ENCODE peak calls at places on chromosomes 13 and 19, in seven cellular contexts. I, X, N, E, P, G and Q are unnamed samples.

GRCh38 chr13:68851026-68851425 is 1256.6 kb upstream of the ATXN8OS start:
- DNase-seq in I (no peak), X (no peak), N (no peak), E (peak; percentile 59), P (no peak), G (peak; percentile 49), Q (no peak)

GRCh38 chr13:103275079-103275478 is 208.9 kb upstream of the SLC10A2 start:
- DNase-seq in I (no peak), X (no peak), N (no peak), E (no peak), P (no peak), G (no peak), Q (no peak)

GRCh38 chr13:21673592-21674270 is 2.9 kb downstream of the FGF9 start:
- DNase-seq in I (no peak), X (no peak), N (no peak), E (peak; percentile 41), P (peak; percentile 63), G (no peak), Q (no peak)

GRCh38 chr19:47362321-47362720 is 13.2 kb downstream of the DHX34 start:
- DNase-seq in I (no peak), X (no peak), N (no peak), E (no peak), P (no peak), G (no peak), Q (no peak)

GRCh38 chr19:49461656-49462055 is 8.6 kb downstream of the ALDH16A1 start:
- DNase-seq in I (no peak), X (no peak), N (no peak), E (no peak), P (no peak), G (no peak), Q (no peak)

GRCh38 chr19:36125557-36125956 is 10.3 kb downstream of the TBCB start:
- DNase-seq in I (no peak), X (no peak), N (no peak), E (no peak), P (no peak), G (no peak), Q (no peak)

GRCh38 chr19:4043966-4044365 is 22.7 kb downstream of the ZBTB7A start:
- DNase-seq in I (no peak), X (no peak), N (no peak), E (no peak), P (no peak), G (no peak), Q (no peak)

GRCh38 chr13:109836629-109837607 is 50.5 kb upstream of the IRS2 start:
- DNase-seq in I (no peak), X (no peak), N (no peak), E (no peak), P (no peak), G (no peak), Q (no peak)

GRCh38 chr19:5891572-5891937 is 12.0 kb downstream of the NDUFA11 start:
- DNase-seq in I (no peak), X (no peak), N (no peak), E (no peak), P (no peak), G (no peak), Q (no peak)

GRCh38 chr19:50300051-50300450 is 29.1 kb downstream of the KCNC3 start:
- DNase-seq in I (no peak), X (no peak), N (no peak), E (no peak), P (no peak), G (no peak), Q (no peak)

GRCh38 chr13:55160911-55161310 is 1979.8 kb upstream of the PRR20A start:
- DNase-seq in I (no peak), X (no peak), N (no peak), E (no peak), P (no peak), G (no peak), Q (no peak)

GRCh38 chr13:53873558-53873957 is 844.9 kb downstream of the OLFM4 start:
- DNase-seq in I (no peak), X (no peak), N (no peak), E (no peak), P (no peak), G (no peak), Q (no peak)

GRCh38 chr19:42176990-42177685 is 40.3 kb downstream of the DEDD2 start:
- DNase-seq in I (peak; percentile 26), X (peak; percentile 75), N (peak; percentile 55), E (peak; percentile 86), P (peak; percentile 91), G (peak; percentile 72), Q (peak; percentile 85)

GRCh38 chr19:51321799-51322198 is 10.4 kb downstream of the IGLON5 start:
- DNase-seq in I (no peak), X (no peak), N (no peak), E (no peak), P (no peak), G (no peak), Q (no peak)

GRCh38 chr13:98267080-98267912 is 90.2 kb upstream of the RNF113B start:
- DNase-seq in I (no peak), X (no peak), N (no peak), E (peak; percentile 68), P (peak; percentile 27), G (peak; percentile 55), Q (no peak)

GRCh38 chr13:22837980-22838615 is 342.7 kb upstream of the SGCG start:
- DNase-seq in I (no peak), X (no peak), N (no peak), E (no peak), P (no peak), G (no peak), Q (no peak)

GRCh38 chr13:109293166-109293565 is 493.2 kb downstream of the IRS2 start:
- DNase-seq in I (no peak), X (no peak), N (no peak), E (no peak), P (no peak), G (no peak), Q (no peak)

GRCh38 chr19:18969953-18970659 is 29.1 kb upstream of the HOMER3 start:
- DNase-seq in I (no peak), X (no peak), N (no peak), E (no peak), P (no peak), G (peak; percentile 13), Q (no peak)

GRCh38 chr19:18975011-18975410 is 34.0 kb upstream of the HOMER3 start:
- DNase-seq in I (no peak), X (no peak), N (no peak), E (no peak), P (peak; percentile 69), G (no peak), Q (no peak)

GRCh38 chr19:18975864-18976263 is 34.8 kb upstream of the HOMER3 start:
- DNase-seq in I (no peak), X (no peak), N (no peak), E (no peak), P (no peak), G (no peak), Q (no peak)

GRCh38 chr19:18972851-18973250 is 31.8 kb upstream of the HOMER3 start:
- DNase-seq in I (no peak), X (no peak), N (no peak), E (no peak), P (no peak), G (no peak), Q (no peak)

DNA sequence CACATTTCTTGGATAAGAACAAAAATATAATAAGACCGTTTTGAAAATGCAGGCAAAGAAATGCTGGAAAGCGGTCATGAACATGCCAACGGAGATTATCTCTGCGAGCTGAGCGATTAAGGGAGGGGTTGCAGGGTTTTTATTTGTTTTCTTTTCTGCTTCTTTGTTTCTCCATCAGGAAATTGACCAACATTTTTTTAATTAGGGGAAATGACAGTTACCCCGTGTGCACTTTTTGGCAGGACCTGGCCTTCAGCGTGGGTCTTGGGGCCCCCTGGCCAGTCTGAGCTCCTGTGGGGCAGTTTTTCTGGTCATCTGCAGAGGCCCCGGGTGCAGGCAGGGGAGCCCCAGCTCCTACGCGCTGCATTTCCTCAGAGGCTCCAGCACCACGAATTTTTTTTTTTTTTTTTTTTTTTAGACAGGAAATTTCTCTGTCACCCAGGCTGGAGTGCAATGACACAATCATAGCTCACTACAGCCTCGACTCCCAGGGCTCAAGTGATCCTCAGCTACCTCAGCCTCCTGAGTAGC is 31.3 kb upstream of the HOMER3 start:
- DNase-seq in I (no peak), X (no peak), N (no peak), E (peak; percentile 11), P (peak; percentile 56), G (no peak), Q (no peak)
- H3K4me1 ChIP-seq in I (peaks cover 36% of the 10 kb centered on the region), X (peaks cover 5% of the 10 kb centered on the region), N (no peaks in the 10 kb centered on the region), E (peaks cover 11% of the 10 kb centered on the region), P (peaks cover 28% of the 10 kb centered on the region), G (peaks cover 23% of the 10 kb centered on the region), Q (no peaks in the 10 kb centered on the region)

DNA sequence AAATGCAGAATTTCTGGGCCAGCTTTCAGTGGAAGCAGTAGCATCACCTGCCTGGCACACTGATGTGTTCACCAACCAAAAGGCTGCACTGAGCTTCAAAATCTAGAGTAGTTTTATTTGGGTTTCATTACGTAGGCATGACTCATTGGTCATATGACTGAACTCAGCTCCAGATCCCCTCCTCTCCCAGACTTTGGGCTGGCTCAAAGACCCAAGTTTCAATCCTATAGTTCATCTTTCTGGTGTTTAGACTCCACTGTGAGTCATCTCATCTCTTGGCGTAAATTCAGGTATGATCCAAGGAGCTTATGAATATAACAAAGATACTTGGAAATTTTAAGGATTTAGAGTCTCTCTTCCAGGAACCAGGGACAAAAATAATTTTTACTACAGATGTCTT is 17.7 kb downstream of the ZMYM5 start:
- DNase-seq in I (no peak), X (no peak), N (no peak), E (peak; percentile 98), P (peak; percentile 96), G (peak; percentile 98), Q (no peak)
- H3K27ac ChIP-seq in I (peak overlapping the region; percentile 78), X (peak overlapping the region; percentile 59), N (no peak overlapping the region), E (peak overlapping the region; percentile 63), P (peak overlapping the region; percentile 74), G (peak overlapping the region; percentile 79), Q (peak overlapping the region; percentile 51)

GRCh38 chr19:17457621-17458020 is 3.1 kb downstream of the NXNL1 start:
- DNase-seq in I (no peak), X (no peak), N (no peak), E (no peak), P (peak; percentile 23), G (no peak), Q (no peak)

GRCh38 chr19:17454579-17454978 is 6.1 kb upstream of the TMEM221 start:
- DNase-seq in I (no peak), X (no peak), N (no peak), E (no peak), P (no peak), G (no peak), Q (no peak)

GRCh38 chr19:17455711-17456123 is 5.0 kb downstream of the NXNL1 start:
- DNase-seq in I (no peak), X (no peak), N (no peak), E (no peak), P (peak; percentile 31), G (no peak), Q (no peak)

GRCh38 chr19:17455308-17455707 is 5.4 kb downstream of the NXNL1 start:
- DNase-seq in I (no peak), X (no peak), N (no peak), E (no peak), P (no peak), G (no peak), Q (no peak)

GRCh38 chr19:17456127-17456526 is 4.6 kb downstream of the NXNL1 start:
- DNase-seq in I (no peak), X (no peak), N (no peak), E (no peak), P (no peak), G (no peak), Q (no peak)
- H3K4me3 ChIP-seq in I (no peak overlapping the region), X (no peak overlapping the region), N (no peak overlapping the region), E (no peak overlapping the region), P (no peak overlapping the region), G (no peak overlapping the region), Q (no peak overlapping the region)

GRCh38 chr13:66009241-66009640 is 1220.9 kb downstream of the PCDH9 start:
- DNase-seq in I (no peak), X (no peak), N (no peak), E (no peak), P (no peak), G (no peak), Q (no peak)

GRCh38 chr13:66014757-66015156 is 1215.4 kb downstream of the PCDH9 start:
- DNase-seq in I (no peak), X (no peak), N (no peak), E (no peak), P (no peak), G (no peak), Q (no peak)
- H3K4me1 ChIP-seq in I (no peaks in the 10 kb centered on the region), X (no peaks in the 10 kb centered on the region), N (no peaks in the 10 kb centered on the region), E (no peaks in the 10 kb centered on the region), P (no peaks in the 10 kb centered on the region), G (no peaks in the 10 kb centered on the region), Q (no peaks in the 10 kb centered on the region)